ENCODE peak calls at places on chromosomes 1 and 21, in four cellular contexts. K, Q, N and L are unnamed samples. For H3K9me3, the result is how much of the 10 kb centered on the place peaks cover.

GRCh38 chr1:12472798-12473551 is 145.0 kb downstream of the DHRS3 start:
- DNase-seq in K (peak), Q (peak), N (no peak), L (no peak)

GRCh38 chr1:241702436-241702835 is 50.4 kb downstream of the WDR64 start:
- DNase-seq in K (no peak), Q (no peak), N (no peak), L (no peak)

GRCh38 chr1:221777434-221778072 is 35.7 kb upstream of the DUSP10 start:
- DNase-seq in K (no peak), Q (peak), N (no peak), L (peak)

GRCh38 chr1:147811751-147812150 is 51.3 kb upstream of the GJA5 start:
- DNase-seq in K (no peak), Q (no peak), N (no peak), L (no peak)

GRCh38 chr21:42534361-42534900 is 20.8 kb downstream of the SLC37A1 start:
- DNase-seq in K (peak), Q (no peak), N (no peak), L (peak)

GRCh38 chr1:200258447-200259375 is 151.1 kb downstream of the ZNF281 start:
- DNase-seq in K (no peak), Q (no peak), N (no peak), L (no peak)

GRCh38 chr1:39960461-39960958 is 5.6 kb downstream of the MFSD2A start:
- DNase-seq in K (peak), Q (no peak), N (no peak), L (peak)

GRCh38 chr1:154840557-154841176 is 29.4 kb downstream of the KCNN3 start:
- DNase-seq in K (no peak), Q (no peak), N (no peak), L (no peak)

GRCh38 chr1:172777767-172778166 is 118.9 kb downstream of the FASLG start:
- DNase-seq in K (no peak), Q (no peak), N (no peak), L (no peak)

GRCh38 chr1:54165146-54165545 is 12.3 kb upstream of the CDCP2 start:
- DNase-seq in K (no peak), Q (no peak), N (no peak), L (no peak)

GRCh38 chr1:202135221-202135721 is 9.3 kb downstream of the ARL8A start:
- DNase-seq in K (peak), Q (no peak), N (no peak), L (no peak)

GRCh38 chr1:161709373-161709772 is 2.3 kb downstream of the FCRLA start:
- DNase-seq in K (no peak), Q (no peak), N (no peak), L (no peak)

GRCh38 chr21:36163780-36164426 is 7.3 kb downstream of the DOP1B start:
- DNase-seq in K (no peak), Q (no peak), N (no peak), L (no peak)

GRCh38 chr21:39799178-39799577 is 54.2 kb downstream of the IGSF5 start:
- DNase-seq in K (peak), Q (no peak), N (no peak), L (no peak)

GRCh38 chr1:243345205-243345604 is 89.4 kb downstream of the SDCCAG8 start:
- DNase-seq in K (no peak), Q (no peak), N (no peak), L (no peak)

GRCh38 chr21:16250282-16250681 is 520.5 kb downstream of the USP25 start:
- DNase-seq in K (no peak), Q (no peak), N (no peak), L (no peak)

GRCh38 chr1:210332719-210333398 is 4.2 kb downstream of the HHAT start:
- DNase-seq in K (peak), Q (peak), N (no peak), L (peak)

GRCh38 chr1:145946477-145946986 is 11.3 kb downstream of the LIX1L start:
- DNase-seq in K (no peak), Q (no peak), N (no peak), L (no peak)

GRCh38 chr1:171841931-171842723 is 829 bp downstream of the DNM3 start:
- DNase-seq in K (no peak), Q (no peak), N (no peak), L (no peak)

GRCh38 chr1:100928128-100928527 is 32.2 kb downstream of the SLC30A7 start:
- DNase-seq in K (no peak), Q (no peak), N (no peak), L (no peak)

GRCh38 chr1:57024855-57025254 is 59.0 kb upstream of the C8B start:
- DNase-seq in K (no peak), Q (no peak), N (no peak), L (no peak)

GRCh38 chr1:203478231-203478630 is 2.6 kb downstream of the PRELP start:
- DNase-seq in K (no peak), Q (no peak), N (no peak), L (no peak)

GRCh38 chr1:243882276-243882675 is 32.2 kb upstream of the AKT3 start:
- DNase-seq in K (no peak), Q (no peak), N (no peak), L (no peak)

GRCh38 chr1:109627692-109628399 is 8.2 kb downstream of the AMPD2 start:
- DNase-seq in K (no peak), Q (no peak), N (no peak), L (no peak)

GRCh38 chr1:233791750-233792149 is 112.7 kb upstream of the SLC35F3 start:
- DNase-seq in K (no peak), Q (no peak), N (no peak), L (no peak)

GRCh38 chr1:66505671-66506392 is 28.1 kb upstream of the SGIP1 start:
- DNase-seq in K (no peak), Q (no peak), N (no peak), L (no peak)

DNA sequence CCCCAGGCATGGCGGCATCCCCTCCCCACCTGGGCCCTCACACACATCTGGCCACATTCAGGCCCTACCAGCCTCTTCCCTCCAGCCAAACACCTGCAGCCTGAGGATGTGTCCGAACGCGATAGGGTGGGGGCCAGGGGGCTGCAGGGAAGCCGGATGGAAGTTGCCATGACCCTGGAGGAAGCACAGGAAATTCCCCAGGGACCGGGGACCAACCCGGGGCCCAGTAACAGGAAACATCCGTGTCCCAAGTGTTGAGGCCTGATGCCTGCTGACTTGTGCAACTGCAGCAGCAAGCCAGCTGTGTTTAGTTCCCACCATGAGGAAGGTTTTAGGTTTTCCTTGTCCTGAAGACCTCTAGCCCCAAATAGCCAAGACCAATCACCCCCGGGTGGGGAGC is 30.0 kb downstream of the MEGF6 start:
- DNase-seq in K (no peak), Q (no peak), N (no peak), L (no peak)
- H3K9me3 ChIP-seq in K (under half), Q (under half), N (under half), L (under half)

GRCh38 chr1:230242317-230242716 is 175.3 kb downstream of the GALNT2 start:
- DNase-seq in K (no peak), Q (no peak), N (no peak), L (no peak)
- H3K9me3 ChIP-seq in K (under half), Q (under half), N (under half), L (under half)

GRCh38 chr1:13512472-13512871 is 1.3 kb downstream of the LRRC38 start:
- DNase-seq in K (no peak), Q (no peak), N (no peak), L (no peak)

GRCh38 chr1:13505020-13505419 is 8.8 kb downstream of the LRRC38 start:
- DNase-seq in K (no peak), Q (no peak), N (no peak), L (no peak)

GRCh38 chr1:13510499-13510898 is 3.3 kb downstream of the LRRC38 start:
- DNase-seq in K (no peak), Q (no peak), N (no peak), L (no peak)

GRCh38 chr1:13507075-13507474 is 6.7 kb downstream of the LRRC38 start:
- DNase-seq in K (no peak), Q (no peak), N (no peak), L (no peak)
- H3K9me3 ChIP-seq in K (under half), Q (under half), N (under half), L (under half)

DNA sequence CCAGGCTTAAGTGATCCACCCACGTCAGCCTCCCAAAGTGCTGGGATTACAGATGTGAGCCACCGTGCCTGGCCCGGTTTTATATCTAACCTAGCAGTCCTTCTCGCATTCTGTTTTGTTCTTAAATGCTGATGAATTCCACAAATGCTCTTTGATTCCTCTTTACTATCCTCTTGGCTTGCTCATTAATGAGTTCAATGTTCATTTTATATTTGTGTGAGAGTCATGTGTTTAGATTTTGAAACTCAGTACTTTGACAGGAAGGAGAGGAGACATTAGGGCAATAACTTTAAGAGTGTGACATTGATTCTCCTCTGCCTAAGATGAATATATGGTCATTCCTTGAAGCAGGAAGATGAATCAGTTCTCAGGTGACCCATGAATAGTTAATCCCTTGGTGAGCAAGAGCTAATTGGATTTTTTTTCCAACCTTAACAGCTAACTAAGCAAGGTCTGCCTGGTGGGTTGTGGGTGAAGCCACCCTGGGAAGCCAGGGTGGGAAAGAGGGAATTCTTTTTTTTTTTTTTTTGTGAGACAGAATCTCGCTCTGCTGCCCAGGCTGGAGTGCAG is 84.2 kb downstream of the MRPS6 start:
- DNase-seq in K (no peak), Q (no peak), N (no peak), L (no peak)
- H3K9me3 ChIP-seq in K (under half), Q (under half), N (under half), L (under half)

GRCh38 chr21:13854638-13855037 is 245.1 kb downstream of the POTED start:
- DNase-seq in K (no peak), Q (no peak), N (no peak), L (no peak)
- H3K9me3 ChIP-seq in K (under half), Q (under half), N (under half), L (under half)

DNA sequence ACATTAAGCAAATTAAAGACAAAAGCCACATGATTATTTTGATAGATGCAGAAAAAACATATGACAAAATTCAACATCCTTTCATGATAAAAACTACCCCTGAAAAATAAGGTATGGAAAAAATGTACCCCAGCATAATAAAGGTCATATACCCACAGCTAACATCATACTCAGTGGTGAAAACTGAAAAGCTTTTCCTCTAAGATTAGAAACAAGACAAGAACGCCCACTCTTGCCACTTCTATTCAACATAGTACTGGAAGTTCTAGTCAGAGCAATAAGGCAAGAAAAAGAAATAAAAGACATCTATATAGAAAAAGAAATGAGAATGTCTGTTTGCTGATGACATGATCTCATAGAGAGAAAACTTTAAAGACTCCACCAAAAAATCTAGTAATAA is 20.7 kb downstream of the ERO1B start:
- DNase-seq in K (no peak), Q (no peak), N (no peak), L (no peak)
- H3K9me3 ChIP-seq in K (under half), Q (under half), N (under half), L (under half)

GRCh38 chr1:79290927-79291474 is 284.5 kb upstream of the ADGRL4 start:
- DNase-seq in K (no peak), Q (no peak), N (no peak), L (no peak)

GRCh38 chr1:79293611-79294010 is 287.1 kb upstream of the ADGRL4 start:
- DNase-seq in K (no peak), Q (no peak), N (no peak), L (no peak)

GRCh38 chr1:79295967-79296366 is 289.4 kb upstream of the ADGRL4 start:
- DNase-seq in K (no peak), Q (no peak), N (no peak), L (no peak)
- H3K9me3 ChIP-seq in K (under half), Q (under half), N (under half), L (under half)

GRCh38 chr1:150622219-150622975 is 7.0 kb downstream of the ENSA start:
- DNase-seq in K (no peak), Q (no peak), N (no peak), L (no peak)
- H3K9me3 ChIP-seq in K (under half), Q (under half), N (under half), L (under half)